ENCODE peak calls at places on chromosomes 3 and 15, in nine cellular contexts. One of them, this sample, is unnamed. For H3K27me3, the result is how much of the 10 kb centered on the place peaks cover.

GRCh38 chr3:158770254-158771017 is 31.4 kb upstream of the MFSD1 start:
- DNase-seq in K562: peak
- DNase-seq in IMR-90: peak
- DNase-seq in neural progenitor cell: no peak
- DNase-seq in MM.1S: peak
- DNase-seq in kidney epithelial cell: no peak
- DNase-seq in H9: no peak
- DNase-seq in heart right ventricle: no peak
- DNase-seq in left lung: no peak
- DNase-seq in this sample: peak

GRCh38 chr3:162328649-162329048 is 832.0 kb downstream of the OTOL1 start:
- DNase-seq in K562: no peak
- DNase-seq in IMR-90: no peak
- DNase-seq in neural progenitor cell: no peak
- DNase-seq in MM.1S: no peak
- DNase-seq in kidney epithelial cell: no peak
- DNase-seq in H9: no peak
- DNase-seq in heart right ventricle: no peak
- DNase-seq in left lung: no peak
- DNase-seq in this sample: no peak

GRCh38 chr3:135622657-135623056 is 342.9 kb upstream of the PPP2R3A start:
- DNase-seq in K562: no peak
- DNase-seq in IMR-90: no peak
- DNase-seq in neural progenitor cell: no peak
- DNase-seq in MM.1S: no peak
- DNase-seq in kidney epithelial cell: no peak
- DNase-seq in H9: no peak
- DNase-seq in heart right ventricle: no peak
- DNase-seq in left lung: no peak
- DNase-seq in this sample: no peak

GRCh38 chr3:177194319-177194718 is 3.0 kb downstream of the TBL1XR1 start:
- DNase-seq in K562: no peak
- DNase-seq in IMR-90: no peak
- DNase-seq in neural progenitor cell: no peak
- DNase-seq in MM.1S: no peak
- DNase-seq in kidney epithelial cell: no peak
- DNase-seq in H9: no peak
- DNase-seq in heart right ventricle: no peak
- DNase-seq in left lung: no peak
- DNase-seq in this sample: peak

GRCh38 chr15:66862111-66862815 is 160.2 kb downstream of the SMAD6 start:
- DNase-seq in K562: no peak
- DNase-seq in IMR-90: no peak
- DNase-seq in neural progenitor cell: no peak
- DNase-seq in MM.1S: no peak
- DNase-seq in kidney epithelial cell: no peak
- DNase-seq in H9: peak
- DNase-seq in heart right ventricle: no peak
- DNase-seq in left lung: no peak
- DNase-seq in this sample: no peak

GRCh38 chr15:63169796-63170195 is 12.5 kb upstream of the RPS27L start:
- DNase-seq in K562: no peak
- DNase-seq in IMR-90: no peak
- DNase-seq in neural progenitor cell: no peak
- DNase-seq in MM.1S: no peak
- DNase-seq in kidney epithelial cell: no peak
- DNase-seq in H9: no peak
- DNase-seq in heart right ventricle: no peak
- DNase-seq in left lung: no peak
- DNase-seq in this sample: no peak

GRCh38 chr3:197394464-197395321 is 96.3 kb upstream of the DLG1 start:
- DNase-seq in K562: peak
- DNase-seq in IMR-90: peak
- DNase-seq in neural progenitor cell: no peak
- DNase-seq in MM.1S: peak
- DNase-seq in kidney epithelial cell: peak
- DNase-seq in H9: no peak
- DNase-seq in heart right ventricle: peak
- DNase-seq in left lung: no peak
- DNase-seq in this sample: peak

GRCh38 chr3:127192576-127193232 is at the start of gene PRR23E:
- DNase-seq in K562: no peak
- DNase-seq in IMR-90: no peak
- DNase-seq in neural progenitor cell: no peak
- DNase-seq in MM.1S: no peak
- DNase-seq in kidney epithelial cell: no peak
- DNase-seq in H9: no peak
- DNase-seq in heart right ventricle: no peak
- DNase-seq in left lung: peak
- DNase-seq in this sample: no peak

GRCh38 chr3:195030791-195031321 is 240.1 kb downstream of the XXYLT1 start:
- DNase-seq in K562: no peak
- DNase-seq in IMR-90: peak
- DNase-seq in neural progenitor cell: no peak
- DNase-seq in MM.1S: no peak
- DNase-seq in kidney epithelial cell: no peak
- DNase-seq in H9: no peak
- DNase-seq in heart right ventricle: no peak
- DNase-seq in left lung: no peak
- DNase-seq in this sample: peak

GRCh38 chr3:69044608-69045007 is 7.5 kb downstream of the TMF1 start:
- DNase-seq in K562: no peak
- DNase-seq in IMR-90: no peak
- DNase-seq in neural progenitor cell: no peak
- DNase-seq in MM.1S: no peak
- DNase-seq in kidney epithelial cell: no peak
- DNase-seq in H9: no peak
- DNase-seq in heart right ventricle: no peak
- DNase-seq in left lung: no peak
- DNase-seq in this sample: no peak

GRCh38 chr3:46284981-46285683 is 42.9 kb downstream of the CCR3 start:
- DNase-seq in K562: no peak
- DNase-seq in IMR-90: no peak
- DNase-seq in neural progenitor cell: no peak
- DNase-seq in MM.1S: peak
- DNase-seq in kidney epithelial cell: no peak
- DNase-seq in H9: no peak
- DNase-seq in heart right ventricle: no peak
- DNase-seq in left lung: no peak
- DNase-seq in this sample: no peak

GRCh38 chr3:84165278-84165677 is 793.5 kb upstream of the CADM2 start:
- DNase-seq in K562: no peak
- DNase-seq in IMR-90: no peak
- DNase-seq in neural progenitor cell: no peak
- DNase-seq in MM.1S: no peak
- DNase-seq in kidney epithelial cell: no peak
- DNase-seq in H9: no peak
- DNase-seq in heart right ventricle: no peak
- DNase-seq in left lung: no peak
- DNase-seq in this sample: no peak

GRCh38 chr15:101504866-101505609 is 15.5 kb upstream of the PCSK6 start:
- DNase-seq in K562: no peak
- DNase-seq in IMR-90: no peak
- DNase-seq in neural progenitor cell: no peak
- DNase-seq in MM.1S: no peak
- DNase-seq in kidney epithelial cell: no peak
- DNase-seq in H9: no peak
- DNase-seq in heart right ventricle: no peak
- DNase-seq in left lung: no peak
- DNase-seq in this sample: peak

GRCh38 chr15:40891810-40892448 is 2.3 kb upstream of the VPS18 start:
- DNase-seq in K562: peak
- DNase-seq in IMR-90: peak
- DNase-seq in neural progenitor cell: peak
- DNase-seq in MM.1S: peak
- DNase-seq in kidney epithelial cell: no peak
- DNase-seq in H9: peak
- DNase-seq in heart right ventricle: no peak
- DNase-seq in left lung: no peak
- DNase-seq in this sample: peak

GRCh38 chr3:188061133-188061532 is 92.8 kb upstream of the LPP start:
- DNase-seq in K562: no peak
- DNase-seq in IMR-90: peak
- DNase-seq in neural progenitor cell: no peak
- DNase-seq in MM.1S: peak
- DNase-seq in kidney epithelial cell: no peak
- DNase-seq in H9: no peak
- DNase-seq in heart right ventricle: no peak
- DNase-seq in left lung: no peak
- DNase-seq in this sample: no peak

GRCh38 chr3:46705751-46706572 is 4.8 kb downstream of the TMIE start:
- DNase-seq in K562: no peak
- DNase-seq in IMR-90: peak
- DNase-seq in neural progenitor cell: no peak
- DNase-seq in MM.1S: no peak
- DNase-seq in kidney epithelial cell: no peak
- DNase-seq in H9: no peak
- DNase-seq in heart right ventricle: no peak
- DNase-seq in left lung: peak
- DNase-seq in this sample: peak

GRCh38 chr3:40602778-40603385 is 78.1 kb downstream of the ZNF621 start:
- DNase-seq in K562: no peak
- DNase-seq in IMR-90: no peak
- DNase-seq in neural progenitor cell: no peak
- DNase-seq in MM.1S: no peak
- DNase-seq in kidney epithelial cell: no peak
- DNase-seq in H9: no peak
- DNase-seq in heart right ventricle: no peak
- DNase-seq in left lung: no peak
- DNase-seq in this sample: no peak

GRCh38 chr3:4726549-4726948 is 233.4 kb downstream of the ITPR1 start:
- DNase-seq in K562: no peak
- DNase-seq in IMR-90: peak
- DNase-seq in neural progenitor cell: no peak
- DNase-seq in MM.1S: no peak
- DNase-seq in kidney epithelial cell: no peak
- DNase-seq in H9: no peak
- DNase-seq in heart right ventricle: no peak
- DNase-seq in left lung: no peak
- DNase-seq in this sample: no peak

GRCh38 chr3:157360044-157360443 is 76.6 kb upstream of the PTX3 start:
- DNase-seq in K562: no peak
- DNase-seq in IMR-90: peak
- DNase-seq in neural progenitor cell: no peak
- DNase-seq in MM.1S: no peak
- DNase-seq in kidney epithelial cell: peak
- DNase-seq in H9: no peak
- DNase-seq in heart right ventricle: no peak
- DNase-seq in left lung: no peak
- DNase-seq in this sample: peak

GRCh38 chr3:188316021-188316722 is 162.2 kb downstream of the LPP start:
- DNase-seq in K562: no peak
- DNase-seq in IMR-90: no peak
- DNase-seq in neural progenitor cell: no peak
- DNase-seq in MM.1S: no peak
- DNase-seq in kidney epithelial cell: no peak
- DNase-seq in H9: no peak
- DNase-seq in heart right ventricle: no peak
- DNase-seq in left lung: no peak
- DNase-seq in this sample: peak

GRCh38 chr15:46170326-46170725 is 535.5 kb downstream of the SQOR start:
- DNase-seq in K562: no peak
- DNase-seq in IMR-90: no peak
- DNase-seq in neural progenitor cell: no peak
- DNase-seq in MM.1S: no peak
- DNase-seq in kidney epithelial cell: no peak
- DNase-seq in H9: no peak
- DNase-seq in heart right ventricle: no peak
- DNase-seq in left lung: no peak
- DNase-seq in this sample: no peak

GRCh38 chr3:102156426-102156825 is 278.4 kb upstream of the ZPLD1 start:
- DNase-seq in K562: no peak
- DNase-seq in IMR-90: peak
- DNase-seq in neural progenitor cell: no peak
- DNase-seq in MM.1S: no peak
- DNase-seq in kidney epithelial cell: peak
- DNase-seq in H9: no peak
- DNase-seq in heart right ventricle: no peak
- DNase-seq in left lung: no peak
- DNase-seq in this sample: no peak

GRCh38 chr3:72890166-72890925 is 2.5 kb downstream of the GXYLT2 start:
- DNase-seq in K562: no peak
- DNase-seq in IMR-90: no peak
- DNase-seq in neural progenitor cell: no peak
- DNase-seq in MM.1S: no peak
- DNase-seq in kidney epithelial cell: no peak
- DNase-seq in H9: no peak
- DNase-seq in heart right ventricle: no peak
- DNase-seq in left lung: no peak
- DNase-seq in this sample: no peak
- H3K27me3 ChIP-seq in K562: under half
- H3K27me3 ChIP-seq in IMR-90: under half
- H3K27me3 ChIP-seq in neural progenitor cell: half or more
- H3K27me3 ChIP-seq in MM.1S: under half
- H3K27me3 ChIP-seq in kidney epithelial cell: under half
- H3K27me3 ChIP-seq in H9: under half
- H3K27me3 ChIP-seq in heart right ventricle: under half
- H3K27me3 ChIP-seq in left lung: under half
- H3K27me3 ChIP-seq in this sample: under half

GRCh38 chr15:25501828-25502446 is 63.1 kb upstream of the UBE3A start:
- DNase-seq in K562: peak
- DNase-seq in IMR-90: peak
- DNase-seq in neural progenitor cell: peak
- DNase-seq in MM.1S: peak
- DNase-seq in kidney epithelial cell: no peak
- DNase-seq in H9: peak
- DNase-seq in heart right ventricle: peak
- DNase-seq in left lung: no peak
- DNase-seq in this sample: no peak
- H3K27me3 ChIP-seq in K562: under half
- H3K27me3 ChIP-seq in IMR-90: under half
- H3K27me3 ChIP-seq in neural progenitor cell: under half
- H3K27me3 ChIP-seq in MM.1S: under half
- H3K27me3 ChIP-seq in kidney epithelial cell: under half
- H3K27me3 ChIP-seq in H9: under half
- H3K27me3 ChIP-seq in heart right ventricle: under half
- H3K27me3 ChIP-seq in left lung: under half
- H3K27me3 ChIP-seq in this sample: under half

GRCh38 chr15:57560976-57561711 is 30.6 kb upstream of the MYZAP start:
- DNase-seq in K562: peak
- DNase-seq in IMR-90: peak
- DNase-seq in neural progenitor cell: peak
- DNase-seq in MM.1S: peak
- DNase-seq in kidney epithelial cell: no peak
- DNase-seq in H9: peak
- DNase-seq in heart right ventricle: peak
- DNase-seq in left lung: no peak
- DNase-seq in this sample: peak
- H3K27me3 ChIP-seq in K562: under half
- H3K27me3 ChIP-seq in IMR-90: under half
- H3K27me3 ChIP-seq in neural progenitor cell: under half
- H3K27me3 ChIP-seq in MM.1S: under half
- H3K27me3 ChIP-seq in kidney epithelial cell: under half
- H3K27me3 ChIP-seq in H9: under half
- H3K27me3 ChIP-seq in heart right ventricle: under half
- H3K27me3 ChIP-seq in left lung: under half
- H3K27me3 ChIP-seq in this sample: under half

DNA sequence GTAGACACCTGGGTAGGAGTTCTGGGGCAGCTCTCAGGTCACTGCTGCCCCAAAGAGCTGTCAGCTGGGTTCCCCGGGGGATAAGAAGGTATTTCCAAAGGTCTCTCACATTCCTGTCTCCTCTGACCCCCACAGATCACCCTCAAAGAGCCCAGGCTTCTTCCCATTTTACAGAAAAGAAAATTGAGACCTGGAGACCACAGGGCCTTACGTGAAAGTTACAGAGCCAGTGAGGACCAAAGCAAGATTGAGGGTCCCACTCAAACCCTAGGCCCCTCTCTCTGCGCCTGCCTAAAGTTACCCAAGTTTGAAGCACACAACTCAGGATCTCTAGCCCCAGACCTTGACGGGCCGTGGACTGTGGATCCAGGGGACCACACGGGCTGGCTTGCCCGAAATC is 3.9 kb upstream of the ATP2B2 start:
- DNase-seq in K562: no peak
- DNase-seq in IMR-90: no peak
- DNase-seq in neural progenitor cell: no peak
- DNase-seq in MM.1S: no peak
- DNase-seq in kidney epithelial cell: no peak
- DNase-seq in H9: no peak
- DNase-seq in heart right ventricle: no peak
- DNase-seq in left lung: no peak
- DNase-seq in this sample: no peak
- H3K27me3 ChIP-seq in K562: half or more
- H3K27me3 ChIP-seq in IMR-90: under half
- H3K27me3 ChIP-seq in neural progenitor cell: under half
- H3K27me3 ChIP-seq in MM.1S: half or more
- H3K27me3 ChIP-seq in kidney epithelial cell: under half
- H3K27me3 ChIP-seq in H9: under half
- H3K27me3 ChIP-seq in heart right ventricle: under half
- H3K27me3 ChIP-seq in left lung: under half
- H3K27me3 ChIP-seq in this sample: under half